ENCODE peak calls at places on chromosome 10, in nine cellular contexts. Y is NCI-H774, L is AG08395, W is T-helper 9 cell, R is NCI-H748 treated with DMSO at 0.1 percent for 48 hours, S is RCC 7860, O is AG04449, Q is HT-29, G is ACHN. E is an unnamed sample.

GRCh38 chr10:30182191-30183075 is 123.0 kb upstream of the JCAD start:
- DNase-seq in Y (no peak), L (peak), R (no peak), W (no peak), O (peak), Q (peak), G (peak), S (peak), E (peak)

GRCh38 chr10:73814896-73815718 is 3.7 kb upstream of the NDST2 start:
- DNase-seq in G (peak), R (no peak), W (no peak), S (peak), L (no peak), Y (no peak), Q (no peak), O (no peak), E (peak)

GRCh38 chr10:86333813-86334514 is 32.6 kb downstream of the GRID1 start:
- DNase-seq in L (no peak), O (no peak), S (no peak), Y (peak), R (peak), W (no peak), G (no peak), Q (no peak), E (no peak)

GRCh38 chr10:91313761-91314520 is 93.5 kb downstream of the PCGF5 start:
- DNase-seq in R (no peak), Y (no peak), O (no peak), G (no peak), Q (no peak), W (no peak), L (peak), S (peak), E (no peak)

GRCh38 chr10:79098061-79098460 is 29.3 kb downstream of the ZMIZ1 start:
- DNase-seq in L (no peak), S (no peak), Y (no peak), O (no peak), Q (no peak), G (no peak), W (no peak), R (no peak), E (no peak)

GRCh38 chr10:124092270-124093075 is 925 bp downstream of the CHST15 start:
- DNase-seq in W (peak), Y (no peak), O (no peak), Q (no peak), L (peak), S (peak), G (peak), R (no peak), E (peak)

GRCh38 chr10:77111611-77112550 is 525.7 kb downstream of the KCNMA1 start:
- DNase-seq in Q (peak), W (no peak), O (peak), L (peak), S (peak), Y (peak), G (peak), R (peak), E (peak)

GRCh38 chr10:12697741-12698140 is 303.8 kb downstream of the CCDC3 start:
- DNase-seq in O (no peak), Y (no peak), G (no peak), W (no peak), L (no peak), S (no peak), Q (no peak), R (no peak), E (no peak)

GRCh38 chr10:50560370-50560769 is 63.4 kb downstream of the SGMS1 start:
- DNase-seq in R (no peak), G (no peak), O (no peak), W (no peak), Q (no peak), L (no peak), S (no peak), Y (no peak), E (no peak)

GRCh38 chr10:15719899-15720634 is at the start of gene ITGA8:
- DNase-seq in Q (no peak), S (no peak), W (no peak), Y (no peak), R (no peak), L (peak), G (peak), O (no peak), E (no peak)

GRCh38 chr10:46247808-46248569 is 38.8 kb upstream of the ANTXRL start:
- DNase-seq in G (no peak), O (no peak), Q (no peak), R (no peak), Y (no peak), L (no peak), S (no peak), W (no peak), E (no peak)

GRCh38 chr10:6052247-6053221 is 9.6 kb downstream of the IL2RA start:
- DNase-seq in Y (no peak), Q (peak), R (no peak), O (no peak), S (no peak), G (no peak), W (peak), L (no peak), E (peak)

GRCh38 chr10:26550774-26551526 is 112.8 kb downstream of the APBB1IP start:
- DNase-seq in G (no peak), Y (no peak), L (no peak), S (no peak), O (no peak), W (no peak), Q (peak), R (no peak), E (no peak)

GRCh38 chr10:3045471-3046209 is 21.7 kb upstream of the PFKP start:
- DNase-seq in W (no peak), S (peak), Y (no peak), Q (peak), O (peak), R (no peak), L (peak), G (peak), E (no peak)

GRCh38 chr10:124686707-124687376 is 57.3 kb downstream of the FAM53B start:
- DNase-seq in O (no peak), W (no peak), G (no peak), L (no peak), Q (no peak), Y (no peak), S (no peak), R (no peak), E (no peak)

GRCh38 chr10:12221323-12222298 is 25.6 kb downstream of the CDC123 start:
- DNase-seq in Y (no peak), W (no peak), G (peak), O (no peak), R (no peak), Q (peak), S (peak), L (no peak), E (peak)

GRCh38 chr10:70729763-70730357 is 55.3 kb downstream of the TBATA start:
- DNase-seq in G (no peak), Y (peak), L (no peak), Q (no peak), R (peak), W (no peak), S (no peak), O (no peak), E (no peak)